ENCODE peak calls at places on chromosomes 12 and 14, in seven cellular contexts. K, N, C, Y, J, U and I are unnamed samples.

GRCh38 chr12:104643921-104644669 is 187.3 kb downstream of the CHST11 start:
- DNase-seq in K (no peak), N (no peak), C (no peak), Y (no peak), J (peak; percentile 14), U (peak; percentile 47), I (no peak)

GRCh38 chr12:89129471-89129870 is 222.8 kb downstream of the DUSP6 start:
- DNase-seq in K (no peak), N (no peak), C (no peak), Y (no peak), J (no peak), U (peak; percentile 40), I (no peak)

GRCh38 chr12:14327717-14328116 is 37.8 kb upstream of the ATF7IP start:
- DNase-seq in K (no peak), N (no peak), C (no peak), Y (no peak), J (no peak), U (no peak), I (no peak)

GRCh38 chr12:65325183-65325582 is 46.7 kb downstream of the MSRB3 start:
- DNase-seq in K (no peak), N (no peak), C (no peak), Y (no peak), J (no peak), U (no peak), I (no peak)

GRCh38 chr14:100724061-100724460 is 2.6 kb upstream of the DLK1 start:
- DNase-seq in K (no peak), N (no peak), C (no peak), Y (no peak), J (no peak), U (no peak), I (no peak)

GRCh38 chr12:75120202-75120774 is 89.4 kb downstream of the KCNC2 start:
- DNase-seq in K (no peak), N (no peak), C (no peak), Y (no peak), J (no peak), U (no peak), I (no peak)

GRCh38 chr14:75660630-75661498 is at the start of the genes ERG28 and TTLL5:
- DNase-seq in K (peak; percentile 97), N (peak; percentile 94), C (peak; percentile 99), Y (peak; percentile 96), J (peak; percentile 97), U (peak; percentile 99), I (peak; percentile 96)

GRCh38 chr12:93214523-93215289 is 163.0 kb upstream of the NUDT4 start:
- DNase-seq in K (no peak), N (no peak), C (no peak), Y (no peak), J (no peak), U (no peak), I (no peak)

GRCh38 chr14:63867926-63868921 is 15.4 kb downstream of the SYNE2 start:
- DNase-seq in K (no peak), N (no peak), C (no peak), Y (no peak), J (peak; percentile 26), U (peak; percentile 55), I (no peak)

GRCh38 chr14:99774526-99775307 is 18.5 kb upstream of the EML1 start:
- DNase-seq in K (no peak), N (no peak), C (peak; percentile 95), Y (no peak), J (no peak), U (no peak), I (no peak)

GRCh38 chr12:26651566-26652188 is 181.3 kb downstream of the ITPR2 start:
- DNase-seq in K (no peak), N (no peak), C (no peak), Y (peak; percentile 39), J (no peak), U (peak; percentile 69), I (no peak)

GRCh38 chr14:61247935-61248334 is 33.2 kb downstream of the TMEM30B start:
- DNase-seq in K (no peak), N (no peak), C (no peak), Y (no peak), J (no peak), U (peak; percentile 84), I (no peak)

GRCh38 chr12:94597268-94597667 is 53.1 kb downstream of the TMCC3 start:
- DNase-seq in K (no peak), N (no peak), C (no peak), Y (no peak), J (no peak), U (no peak), I (no peak)

GRCh38 chr12:94604299-94604698 is 46.1 kb downstream of the TMCC3 start:
- DNase-seq in K (no peak), N (no peak), C (no peak), Y (no peak), J (no peak), U (no peak), I (no peak)

GRCh38 chr12:94599189-94599588 is 51.2 kb downstream of the TMCC3 start:
- DNase-seq in K (no peak), N (no peak), C (no peak), Y (no peak), J (no peak), U (no peak), I (no peak)

GRCh38 chr12:94603434-94604068 is 46.8 kb downstream of the TMCC3 start:
- DNase-seq in K (peak; percentile 69), N (no peak), C (no peak), Y (no peak), J (peak; percentile 32), U (peak; percentile 55), I (peak; percentile 38)

DNA sequence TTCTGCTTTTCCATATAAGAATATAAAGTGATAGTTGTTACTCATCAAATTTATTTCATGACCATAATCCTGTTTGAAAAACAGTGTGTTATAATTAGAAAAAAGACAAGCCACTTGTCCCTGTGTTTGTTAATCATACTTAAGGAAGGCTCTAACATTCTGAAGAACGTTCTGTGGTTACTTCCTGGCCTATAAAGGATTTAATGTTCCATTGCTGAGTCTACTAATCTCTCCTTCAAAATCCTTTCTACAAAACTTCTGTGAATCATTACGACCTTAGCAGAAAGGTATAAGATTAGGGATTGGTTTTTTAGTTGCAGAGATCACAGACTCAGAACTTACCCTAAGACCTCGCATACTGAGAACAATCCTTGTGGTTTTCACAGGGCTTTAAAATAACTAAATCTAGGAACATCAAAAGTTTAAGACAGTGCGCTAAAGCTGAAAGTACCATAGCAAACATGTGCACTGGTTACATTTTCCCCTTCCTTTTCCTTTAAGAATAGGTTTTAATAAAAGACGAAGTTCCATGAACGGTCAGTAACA is 48.3 kb downstream of the TMCC3 start:
- DNase-seq in K (no peak), N (no peak), C (no peak), Y (no peak), J (no peak), U (no peak), I (no peak)
- H3K4me1 ChIP-seq in K (no peaks in the 10 kb centered on the region), N (peaks cover 23% of the 10 kb centered on the region), C (no peaks in the 10 kb centered on the region), Y (no peaks in the 10 kb centered on the region), J (no peaks in the 10 kb centered on the region), U (no peaks in the 10 kb centered on the region), I (no peaks in the 10 kb centered on the region)

GRCh38 chr12:96170328-96170727 is 23.8 kb upstream of the ELK3 start:
- DNase-seq in K (no peak), N (no peak), C (no peak), Y (no peak), J (no peak), U (no peak), I (no peak)
- H3K4me3 ChIP-seq in K (no peak overlapping the region), N (no peak overlapping the region), C (no peak overlapping the region), Y (no peak overlapping the region), J (no peak overlapping the region), U (no peak overlapping the region), I (no peak overlapping the region)

GRCh38 chr12:47752121-47752520 is 6.6 kb downstream of the RAPGEF3 start:
- DNase-seq in K (no peak), N (no peak), C (no peak), Y (no peak), J (no peak), U (no peak), I (no peak)
- H3K27ac ChIP-seq in K (no peak overlapping the region), N (no peak overlapping the region), C (no peak overlapping the region), Y (no peak overlapping the region), J (no peak overlapping the region), U (no peak overlapping the region), I (no peak overlapping the region)

DNA sequence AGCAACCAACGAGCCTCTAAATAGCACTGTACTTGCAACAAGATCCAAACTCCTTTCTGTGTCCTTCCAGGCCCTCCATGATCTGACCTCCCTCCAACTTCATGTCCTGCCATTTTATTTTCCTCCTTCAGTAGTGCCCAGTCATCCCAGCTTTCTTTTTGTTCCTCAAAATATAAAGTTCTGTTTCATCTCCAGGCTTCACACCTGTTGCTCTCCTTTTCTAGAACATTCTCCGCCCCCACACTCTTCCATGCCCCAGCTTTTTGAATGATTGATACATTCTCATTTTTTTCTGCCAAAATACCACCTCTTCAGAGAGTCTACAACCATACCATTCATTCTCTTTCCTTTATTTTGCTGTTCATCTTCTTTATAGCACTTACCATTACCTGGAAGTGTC is 296.5 kb downstream of the RPAP3 start:
- DNase-seq in K (no peak), N (no peak), C (no peak), Y (no peak), J (no peak), U (no peak), I (no peak)
- H3K4me1 ChIP-seq in K (peaks cover 67% of the 10 kb centered on the region), N (peaks cover 7% of the 10 kb centered on the region), C (peaks cover 71% of the 10 kb centered on the region), Y (peaks cover 4% of the 10 kb centered on the region), J (peaks cover 13% of the 10 kb centered on the region), U (peaks cover 17% of the 10 kb centered on the region), I (peaks cover 7% of the 10 kb centered on the region)

GRCh38 chr14:21191261-21191808 is 35.5 kb upstream of the OR5AU1 start:
- DNase-seq in K (no peak), N (no peak), C (no peak), Y (no peak), J (no peak), U (no peak), I (no peak)

GRCh38 chr14:21191809-21192446 is 36.1 kb upstream of the OR5AU1 start:
- DNase-seq in K (peak; percentile 80), N (peak; percentile 45), C (peak; percentile 74), Y (peak; percentile 76), J (peak; percentile 57), U (peak; percentile 87), I (peak; percentile 63)

GRCh38 chr14:21194597-21194996 is 38.7 kb upstream of the OR5AU1 start:
- DNase-seq in K (no peak), N (no peak), C (no peak), Y (no peak), J (no peak), U (no peak), I (no peak)

GRCh38 chr14:21192875-21193535 is 37.1 kb upstream of the OR5AU1 start:
- DNase-seq in K (no peak), N (no peak), C (no peak), Y (no peak), J (no peak), U (no peak), I (no peak)

GRCh38 chr14:21192447-21192822 is 36.6 kb upstream of the OR5AU1 start:
- DNase-seq in K (no peak), N (no peak), C (no peak), Y (no peak), J (no peak), U (no peak), I (no peak)
- H3K4me3 ChIP-seq in K (peak overlapping the region; percentile 65), N (peak overlapping the region; percentile 39), C (peak overlapping the region; percentile 45), Y (no peak overlapping the region), J (peak overlapping the region; percentile 65), U (no peak overlapping the region), I (peak overlapping the region; percentile 47)